ENCODE peak calls at places on chromosomes 11 and 22, in four cellular contexts. T is thoracic aorta, J is A549, H is keratinocyte. L is an unnamed sample.

GRCh38 chr22:50138988-50139387 is 31.5 kb upstream of the PANX2 start:
- DNase-seq in T (no peak), J (no peak), H (no peak), L (no peak)

GRCh38 chr22:39392341-39392948 is 7.1 kb upstream of the TAB1 start:
- DNase-seq in T (no peak), J (no peak), H (no peak), L (no peak)

GRCh38 chr22:32037236-32037635 is 5.8 kb upstream of the SLC5A1 start:
- DNase-seq in T (no peak), J (no peak), H (no peak), L (no peak)

GRCh38 chr11:84564180-84564866 is 1062.8 kb downstream of the DLG2 start:
- DNase-seq in T (no peak), J (peak; percentile 66), H (no peak), L (peak; percentile 35)

GRCh38 chr22:50551160-50551752 is 5.6 kb downstream of the KLHDC7B start:
- DNase-seq in T (no peak), J (no peak), H (no peak), L (no peak)

GRCh38 chr11:114166897-114167323 is 107.4 kb downstream of the ZBTB16 start:
- DNase-seq in T (no peak), J (no peak), H (peak; percentile 45), L (no peak)

GRCh38 chr22:47086596-47087248 is 324.3 kb downstream of the TBC1D22A start:
- DNase-seq in T (no peak), J (no peak), H (no peak), L (no peak)

GRCh38 chr11:108960498-108960897 is 295.6 kb downstream of the DDX10 start:
- DNase-seq in T (no peak), J (no peak), H (no peak), L (no peak)

GRCh38 chr11:28900427-28900826 is 792.2 kb downstream of the METTL15 start:
- DNase-seq in T (no peak), J (no peak), H (no peak), L (no peak)

GRCh38 chr11:93198221-93198650 is 445 bp upstream of the SLC36A4 start:
- DNase-seq in T (no peak), J (no peak), H (no peak), L (no peak)

GRCh38 chr22:39814899-39815298 is 78.7 kb downstream of the ENTHD1 start:
- DNase-seq in T (no peak), J (no peak), H (no peak), L (no peak)

GRCh38 chr11:120634706-120635105 is 123.2 kb downstream of the GRIK4 start:
- DNase-seq in T (no peak), J (no peak), H (no peak), L (no peak)

GRCh38 chr11:30545507-30545906 is 40.6 kb downstream of the MPPED2 start:
- DNase-seq in T (no peak), J (no peak), H (no peak), L (no peak)

GRCh38 chr22:43922123-43922522 is 1.5 kb upstream of the PNPLA3 start:
- DNase-seq in T (no peak), J (no peak), H (no peak), L (no peak)
- TF ChIP-seq CTCF in T (no peak), J (no peak), H (peak; percentile 22), L (no peak)

GRCh38 chr11:128624269-128625170 is 37.2 kb upstream of the ETS1 start:
- DNase-seq in T (no peak), J (no peak), H (no peak), L (peak; percentile 40)
- H3K27ac ChIP-seq in T (no peak overlapping the region), J (no peak overlapping the region), H (no peak overlapping the region), L (peak overlapping the region; percentile 76)

GRCh38 chr11:86938900-86939880 is 16.0 kb downstream of the FZD4 start:
- DNase-seq in T (no peak), J (peak; percentile 46), H (no peak), L (no peak)
- TF ChIP-seq CTCF in T (peak; percentile 64), J (peak; percentile 81), H (no peak), L (peak; percentile 74)

GRCh38 chr11:57279131-57279530 is 42.1 kb upstream of the APLNR start:
- DNase-seq in T (no peak), J (no peak), H (no peak), L (no peak)
- H3K27ac ChIP-seq in T (no peak overlapping the region), J (peak overlapping the region; percentile 85), H (peak overlapping the region; percentile 65), L (no peak overlapping the region)

GRCh38 chr11:119538748-119539147 is 115.8 kb upstream of the THY1 start:
- DNase-seq in T (no peak), J (no peak), H (no peak), L (no peak)

GRCh38 chr11:119533462-119533861 is 110.5 kb upstream of the THY1 start:
- DNase-seq in T (no peak), J (no peak), H (no peak), L (no peak)

GRCh38 chr11:119533931-119534694 is 111.1 kb upstream of the THY1 start:
- DNase-seq in T (no peak), J (peak; percentile 64), H (no peak), L (peak; percentile 41)

GRCh38 chr11:119537641-119538253 is 114.8 kb upstream of the THY1 start:
- DNase-seq in T (no peak), J (no peak), H (no peak), L (no peak)

GRCh38 chr11:119536801-119537200 is 113.8 kb upstream of the THY1 start:
- DNase-seq in T (no peak), J (no peak), H (no peak), L (no peak)
- TF ChIP-seq CTCF in T (no peak), J (no peak), H (no peak), L (no peak)

DNA sequence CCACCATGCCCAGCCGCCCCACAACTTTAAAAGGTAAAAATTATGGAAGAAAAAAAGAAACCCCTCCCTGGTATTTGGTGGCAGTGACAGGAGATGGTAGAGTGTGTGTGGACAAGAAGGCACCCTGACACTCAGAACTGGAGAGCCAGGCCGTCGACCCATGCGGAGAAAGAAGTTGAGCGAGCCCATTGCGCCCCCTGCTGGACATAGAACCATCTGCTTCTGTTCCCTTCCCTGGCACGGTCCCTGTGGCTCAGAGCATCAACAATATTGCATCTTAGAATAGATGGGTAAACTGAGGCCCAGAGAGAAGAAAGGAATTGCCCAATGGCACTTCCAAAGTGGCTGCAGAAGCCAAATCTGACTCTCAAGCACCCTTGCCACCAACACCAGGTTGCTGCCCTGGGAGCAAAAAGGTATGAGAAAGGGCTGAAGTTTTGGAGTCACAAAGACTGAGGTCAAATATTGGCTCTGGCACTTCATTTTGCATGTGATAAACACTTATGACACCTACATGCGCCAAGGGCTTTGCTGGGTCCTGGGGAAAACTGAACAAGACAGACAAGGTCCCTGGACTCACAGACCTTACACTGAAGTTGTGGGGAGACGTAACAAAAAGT is 8.6 kb downstream of the MRPL11 start:
- DNase-seq in T (peak; percentile 22), J (peak; percentile 72), H (no peak), L (peak; percentile 73)
- H3K27ac ChIP-seq in T (no peak overlapping the region), J (no peak overlapping the region), H (no peak overlapping the region), L (no peak overlapping the region)

L was measured in DND-41.